ENCODE peak calls at places on chromosome 16, in five cellular contexts. I, D, S, V and W are unnamed samples.

GRCh38 chr16:79283578-79283977 is 317.0 kb downstream of the MAF start:
- DNase-seq in I (no peak), D (peak; percentile 14), S (no peak), V (no peak), W (no peak)

GRCh38 chr16:67200491-67200890 is 1.6 kb downstream of the ELMO3 start:
- DNase-seq in I (no peak), D (no peak), S (no peak), V (no peak), W (peak; percentile 54)

GRCh38 chr16:50428116-50428515 is 59.3 kb upstream of the BRD7 start:
- DNase-seq in I (no peak), D (no peak), S (no peak), V (no peak), W (no peak)

GRCh38 chr16:86584726-86585721 is 6.7 kb downstream of the FOXL1 start:
- DNase-seq in I (no peak), D (no peak), S (no peak), V (no peak), W (no peak)

GRCh38 chr16:80105160-80105559 is 435.6 kb upstream of the DYNLRB2 start:
- DNase-seq in I (no peak), D (no peak), S (peak; percentile 43), V (no peak), W (no peak)

GRCh38 chr16:66845791-66846221 is 1.6 kb downstream of the CA7 start:
- DNase-seq in I (no peak), D (no peak), S (no peak), V (no peak), W (peak; percentile 51)

GRCh38 chr16:9135797-9136196 is 44.4 kb downstream of the HAPSTR1 start:
- DNase-seq in I (no peak), D (no peak), S (no peak), V (no peak), W (no peak)

GRCh38 chr16:57096192-57096591 is 3.8 kb downstream of the CPNE2 start:
- DNase-seq in I (no peak), D (no peak), S (no peak), V (no peak), W (no peak)

GRCh38 chr16:19011169-19011731 is 27.5 kb downstream of the TMC7 start:
- DNase-seq in I (no peak), D (no peak), S (no peak), V (no peak), W (no peak)

GRCh38 chr16:30356401-30357084 is 1.4 kb upstream of the CD2BP2 start:
- DNase-seq in I (no peak), D (no peak), S (no peak), V (no peak), W (no peak)

GRCh38 chr16:82440336-82440735 is 186.4 kb upstream of the CDH13 start:
- DNase-seq in I (peak; percentile 13), D (no peak), S (no peak), V (no peak), W (no peak)

GRCh38 chr16:68091604-68092261 is 6.6 kb downstream of the NFATC3 start:
- DNase-seq in I (no peak), D (no peak), S (peak; percentile 52), V (no peak), W (no peak)

GRCh38 chr16:81315271-81316175 is 761 bp downstream of the GAN start:
- DNase-seq in I (peak; percentile 62), D (peak; percentile 25), S (peak; percentile 54), V (no peak), W (peak; percentile 75)

GRCh38 chr16:72536673-72537435 is 364.9 kb upstream of the PMFBP1 start:
- DNase-seq in I (no peak), D (no peak), S (no peak), V (no peak), W (no peak)
- H3K27me3 ChIP-seq in I (no peaks in the 10 kb centered on the region), D (no peaks in the 10 kb centered on the region), S (no peaks in the 10 kb centered on the region), V (no peaks in the 10 kb centered on the region), W (no peaks in the 10 kb centered on the region)

GRCh38 chr16:88414521-88415380 is 32.0 kb downstream of the ZNF469 start:
- DNase-seq in I (no peak), D (no peak), S (no peak), V (no peak), W (peak; percentile 73)

GRCh38 chr16:88413631-88414030 is 30.9 kb downstream of the ZNF469 start:
- DNase-seq in I (no peak), D (no peak), S (no peak), V (no peak), W (no peak)

GRCh38 chr16:88411951-88412576 is 29.3 kb downstream of the ZNF469 start:
- DNase-seq in I (no peak), D (no peak), S (no peak), V (no peak), W (peak; percentile 68)

GRCh38 chr16:88412766-88413165 is 30.0 kb downstream of the ZNF469 start:
- DNase-seq in I (no peak), D (no peak), S (no peak), V (no peak), W (no peak)

DNA sequence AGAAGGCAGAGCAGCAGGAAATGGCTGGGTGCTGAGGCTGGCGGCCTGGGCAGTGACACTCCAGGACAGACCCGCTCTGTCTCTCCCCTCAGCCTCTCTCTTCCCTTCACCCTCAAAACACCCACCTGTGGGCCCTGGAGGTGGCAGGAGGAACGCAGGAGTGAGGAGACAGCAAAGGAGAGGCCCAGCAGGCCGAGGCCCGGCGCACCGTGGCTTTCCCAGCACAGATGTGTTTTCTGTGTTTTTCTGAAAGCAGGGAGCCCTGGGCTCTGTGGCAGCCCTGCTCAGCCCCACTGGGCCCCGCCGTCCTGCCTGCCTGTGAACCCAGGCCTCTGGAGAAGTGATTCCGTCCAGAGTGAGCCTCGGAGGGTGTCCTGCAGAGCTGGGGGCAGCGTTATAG is 30.5 kb downstream of the ZNF469 start:
- DNase-seq in I (no peak), D (no peak), S (no peak), V (no peak), W (no peak)
- H3K4me3 ChIP-seq in I (no peak overlapping the region), D (no peak overlapping the region), S (no peak overlapping the region), V (no peak overlapping the region), W (no peak overlapping the region)

GRCh38 chr16:54282202-54282922 is 4.2 kb downstream of the IRX3 start:
- DNase-seq in I (peak; percentile 88), D (no peak), S (peak; percentile 71), V (no peak), W (peak; percentile 94)
- H3K27me3 ChIP-seq in I (no peaks in the 10 kb centered on the region), D (peaks cover 7% of the 10 kb centered on the region), S (no peaks in the 10 kb centered on the region), V (peaks cover 63% of the 10 kb centered on the region), W (peaks cover 66% of the 10 kb centered on the region)

GRCh38 chr16:29024280-29024679 is 39.4 kb downstream of the LAT start:
- DNase-seq in I (no peak), D (no peak), S (no peak), V (no peak), W (peak; percentile 35)
- H3K4me3 ChIP-seq in I (no peak overlapping the region), D (no peak overlapping the region), S (no peak overlapping the region), V (no peak overlapping the region), W (no peak overlapping the region)

DNA sequence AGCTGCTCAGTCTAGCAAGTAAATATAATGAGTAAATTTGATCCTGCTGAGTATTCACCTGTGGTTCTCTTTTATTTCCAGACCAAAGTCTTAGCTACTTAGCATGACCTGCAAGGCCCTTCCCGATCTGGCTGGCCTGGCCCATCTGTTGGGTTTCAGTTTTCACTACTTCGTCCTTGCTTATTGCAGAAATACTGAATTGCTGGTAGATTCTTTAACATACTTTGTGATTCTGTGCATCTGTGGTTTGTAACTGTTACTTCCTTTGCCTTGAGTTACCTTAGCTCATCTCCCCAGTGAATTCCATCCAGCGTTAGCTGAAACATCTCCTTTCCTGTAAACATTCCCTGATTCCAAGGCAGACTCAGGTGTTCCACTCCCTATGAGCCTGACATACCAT is 131.1 kb downstream of the PHKB start:
- DNase-seq in I (no peak), D (no peak), S (no peak), V (no peak), W (no peak)
- H3K27me3 ChIP-seq in I (no peaks in the 10 kb centered on the region), D (no peaks in the 10 kb centered on the region), S (no peaks in the 10 kb centered on the region), V (no peaks in the 10 kb centered on the region), W (no peaks in the 10 kb centered on the region)

GRCh38 chr16:58211245-58211644 is 13.3 kb upstream of the CSNK2A2 start:
- DNase-seq in I (no peak), D (no peak), S (no peak), V (no peak), W (no peak)

GRCh38 chr16:58200398-58200797 is 2.5 kb upstream of the CSNK2A2 start:
- DNase-seq in I (no peak), D (no peak), S (no peak), V (no peak), W (no peak)

GRCh38 chr16:58201163-58201562 is 3.3 kb upstream of the CSNK2A2 start:
- DNase-seq in I (no peak), D (no peak), S (no peak), V (no peak), W (peak; percentile 39)

GRCh38 chr16:58205276-58206036 is 7.5 kb upstream of the CSNK2A2 start:
- DNase-seq in I (no peak), D (no peak), S (no peak), V (no peak), W (no peak)
- H3K4me3 ChIP-seq in I (no peak overlapping the region), D (no peak overlapping the region), S (no peak overlapping the region), V (no peak overlapping the region), W (no peak overlapping the region)

GRCh38 chr16:1332618-1333148 is 762 bp upstream of the BAIAP3 start:
- DNase-seq in I (no peak), D (no peak), S (no peak), V (no peak), W (no peak)
- H3K27me3 ChIP-seq in I (peaks cover 73% of the 10 kb centered on the region), D (peaks cover 25% of the 10 kb centered on the region), S (no peaks in the 10 kb centered on the region), V (peaks cover 59% of the 10 kb centered on the region), W (peaks cover 37% of the 10 kb centered on the region)

DNA sequence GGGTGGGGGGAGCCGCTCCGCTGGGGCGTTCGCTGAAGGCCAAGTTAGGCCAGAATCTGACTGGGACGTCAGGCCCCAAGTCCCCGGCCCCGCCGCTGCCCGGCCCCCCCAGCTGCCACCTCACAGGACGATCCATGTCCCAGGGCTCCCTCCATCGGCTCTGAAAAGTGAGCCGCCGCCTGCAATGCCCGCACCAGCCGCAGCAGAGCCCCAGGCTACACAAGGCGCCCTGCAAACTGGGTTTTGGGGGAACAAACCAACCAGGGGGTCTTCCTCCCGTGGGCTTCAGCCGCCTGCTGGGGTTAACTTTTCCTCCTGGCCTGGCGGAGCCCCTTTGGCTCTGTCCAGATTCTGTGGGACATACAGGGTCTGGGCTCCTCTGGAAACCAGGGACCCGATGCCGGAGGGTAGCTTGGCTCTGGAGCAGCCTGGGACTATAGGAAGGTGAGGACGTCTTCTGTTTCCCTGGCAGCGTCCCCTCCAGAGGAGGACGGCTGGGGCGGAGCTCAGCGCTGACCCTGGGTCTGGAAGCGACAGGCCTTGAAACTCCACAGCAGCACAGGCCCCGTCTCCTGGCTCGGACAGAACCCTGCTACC is 835 bp downstream of the NME4 start:
- DNase-seq in I (peak; percentile 85), D (no peak), S (peak; percentile 82), V (no peak), W (peak; percentile 96)
- H3K4me3 ChIP-seq in I (peak overlapping the region; percentile 96), D (no peak overlapping the region), S (peak overlapping the region; percentile 66), V (peak overlapping the region; percentile 21), W (peak overlapping the region; percentile 35)